ENCODE peak calls at places on chromosomes 16 and 17, in four cellular contexts. One of them, this sample, is unnamed.
A peak's percentile ranks its signal among the peaks of the same experiment; 100 is the strongest.

GRCh38 chr17:42019509-42020404 is at the start of gene NKIRAS2:
- DNase-seq in K562: peak; percentile 92
- DNase-seq in GM12878: peak; percentile 50
- DNase-seq in GM12891: peak; percentile 91
- DNase-seq in this sample: peak; percentile 97

GRCh38 chr16:7239547-7239946 is 93.1 kb upstream of the RBFOX1 start:
- DNase-seq in K562: no peak
- DNase-seq in GM12891: no peak
- DNase-seq in GM12878: no peak
- DNase-seq in this sample: no peak

GRCh38 chr17:45313927-45314760 is 2.7 kb downstream of the MAP3K14 start:
- DNase-seq in GM12891: no peak
- DNase-seq in K562: no peak
- DNase-seq in GM12878: no peak
- DNase-seq in this sample: no peak

GRCh38 chr16:46648656-46649055 is 27.5 kb upstream of the SHCBP1 start:
- DNase-seq in GM12891: no peak
- DNase-seq in GM12878: no peak
- DNase-seq in K562: no peak
- DNase-seq in this sample: no peak

GRCh38 chr17:58503876-58504275 is 10.6 kb downstream of the MTMR4 start:
- DNase-seq in GM12878: no peak
- DNase-seq in GM12891: no peak
- DNase-seq in K562: no peak
- DNase-seq in this sample: no peak

GRCh38 chr16:55465077-55465896 is 13.7 kb upstream of the MMP2 start:
- DNase-seq in GM12878: peak; percentile 13
- DNase-seq in GM12891: peak; percentile 65
- DNase-seq in K562: peak; percentile 81
- DNase-seq in this sample: peak; percentile 85

GRCh38 chr16:82011199-82011641 is at the start of gene SDR42E1:
- DNase-seq in GM12891: peak; percentile 74
- DNase-seq in K562: no peak
- DNase-seq in GM12878: peak; percentile 13
- DNase-seq in this sample: no peak

GRCh38 chr17:27446569-27447301 is 9.5 kb upstream of the KSR1 start:
- DNase-seq in GM12878: no peak
- DNase-seq in GM12891: no peak
- DNase-seq in K562: peak; percentile 78
- DNase-seq in this sample: no peak

GRCh38 chr17:62824290-62825135 is 16.4 kb upstream of the MARCHF10 start:
- DNase-seq in GM12878: no peak
- DNase-seq in GM12891: no peak
- DNase-seq in K562: no peak
- DNase-seq in this sample: no peak

GRCh38 chr16:86122681-86123342 is 223.8 kb downstream of the IRF8 start:
- DNase-seq in GM12891: no peak
- DNase-seq in K562: no peak
- DNase-seq in GM12878: no peak
- DNase-seq in this sample: no peak

GRCh38 chr17:57744195-57745170 is 616 bp downstream of the CCDC182 start:
- DNase-seq in GM12891: no peak
- DNase-seq in GM12878: no peak
- DNase-seq in K562: no peak
- DNase-seq in this sample: peak; percentile 29

GRCh38 chr17:47891545-47892088 is 4.4 kb upstream of the SP2 start:
- DNase-seq in GM12878: no peak
- DNase-seq in GM12891: no peak
- DNase-seq in K562: no peak
- DNase-seq in this sample: no peak

GRCh38 chr16:8251298-8251697 is 339.0 kb downstream of the TMEM114 start:
- DNase-seq in GM12878: no peak
- DNase-seq in K562: no peak
- DNase-seq in GM12891: no peak
- DNase-seq in this sample: no peak

GRCh38 chr17:80030730-80031410 is 4.8 kb downstream of the TBC1D16 start:
- DNase-seq in GM12891: no peak
- DNase-seq in K562: no peak
- DNase-seq in GM12878: no peak
- DNase-seq in this sample: no peak

GRCh38 chr17:57868775-57869598 is 19.1 kb upstream of the MRPS23 start:
- DNase-seq in GM12891: no peak
- DNase-seq in GM12878: no peak
- DNase-seq in K562: no peak
- DNase-seq in this sample: no peak

GRCh38 chr17:19260958-19261357 is 23.8 kb downstream of the EPN2 start:
- DNase-seq in K562: no peak
- DNase-seq in GM12878: no peak
- DNase-seq in GM12891: no peak
- DNase-seq in this sample: no peak

GRCh38 chr16:50841081-50841886 is 99.4 kb downstream of the CYLD start:
- DNase-seq in GM12878: no peak
- DNase-seq in K562: peak; percentile 90
- DNase-seq in GM12891: no peak
- DNase-seq in this sample: peak; percentile 29

GRCh38 chr17:33977729-33978514 is 277.2 kb upstream of the CCL2 start:
- DNase-seq in K562: no peak
- DNase-seq in GM12891: no peak
- DNase-seq in GM12878: no peak
- DNase-seq in this sample: no peak

GRCh38 chr17:3575506-3575905 is 17.9 kb upstream of the TRPV3 start:
- DNase-seq in GM12891: no peak
- DNase-seq in K562: no peak
- DNase-seq in GM12878: no peak
- DNase-seq in this sample: no peak

GRCh38 chr17:49252148-49252682 is 21.6 kb upstream of the PHOSPHO1 start:
- DNase-seq in K562: peak; percentile 55
- DNase-seq in GM12891: no peak
- DNase-seq in GM12878: no peak
- DNase-seq in this sample: peak; percentile 94

GRCh38 chr16:82990155-82990554 is 363.4 kb downstream of the CDH13 start:
- DNase-seq in GM12891: no peak
- DNase-seq in GM12878: no peak
- DNase-seq in K562: no peak
- DNase-seq in this sample: no peak

GRCh38 chr16:55703003-55704001 is 47.5 kb downstream of the SLC6A2 start:
- DNase-seq in K562: peak; percentile 35
- DNase-seq in GM12891: no peak
- DNase-seq in GM12878: no peak
- DNase-seq in this sample: no peak

GRCh38 chr17:32971171-32971570 is 20.5 kb upstream of the SPACA3 start:
- DNase-seq in K562: peak; percentile 73
- DNase-seq in GM12878: peak; percentile 56
- DNase-seq in GM12891: no peak
- DNase-seq in this sample: no peak

GRCh38 chr17:21252875-21253645 is at the start of gene NATD1:
- DNase-seq in GM12891: peak; percentile 86
- DNase-seq in GM12878: no peak
- DNase-seq in K562: peak; percentile 84
- DNase-seq in this sample: peak; percentile 58

GRCh38 chr17:29086628-29087332 is 43.8 kb downstream of the PIPOX start:
- DNase-seq in GM12878: no peak
- DNase-seq in GM12891: no peak
- DNase-seq in K562: no peak
- DNase-seq in this sample: no peak

GRCh38 chr16:89019511-89019910 is 42.5 kb upstream of the CBFA2T3 start:
- DNase-seq in K562: no peak
- DNase-seq in GM12878: no peak
- DNase-seq in GM12891: no peak
- DNase-seq in this sample: no peak

GRCh38 chr17:73007447-73007846 is 85.0 kb downstream of the SLC39A11 start:
- DNase-seq in K562: no peak
- DNase-seq in GM12878: no peak
- DNase-seq in GM12891: no peak
- DNase-seq in this sample: peak; percentile 23

GRCh38 chr17:73595068-73595865 is 49.0 kb downstream of the SDK2 start:
- DNase-seq in GM12878: no peak
- DNase-seq in K562: peak; percentile 26
- DNase-seq in GM12891: peak; percentile 56
- DNase-seq in this sample: no peak

GRCh38 chr17:5705081-5705875 is 121.0 kb upstream of the NLRP1 start:
- DNase-seq in GM12878: no peak
- DNase-seq in GM12891: no peak
- DNase-seq in K562: peak; percentile 31
- DNase-seq in this sample: no peak

GRCh38 chr17:41583137-41584127 is 3.3 kb downstream of the KRT14 start:
- DNase-seq in K562: no peak
- DNase-seq in GM12878: no peak
- DNase-seq in GM12891: no peak
- DNase-seq in this sample: no peak

GRCh38 chr17:4144411-4144747 is 1.4 kb downstream of the CYB5D2 start:
- DNase-seq in GM12891: no peak
- DNase-seq in K562: no peak
- DNase-seq in GM12878: no peak
- DNase-seq in this sample: no peak

GRCh38 chr16:1031666-1032065 is 40.9 kb upstream of the SSTR5 start:
- DNase-seq in K562: no peak
- DNase-seq in GM12878: no peak
- DNase-seq in GM12891: no peak
- DNase-seq in this sample: no peak

GRCh38 chr16:26667271-26667703 is 399.4 kb upstream of the C16orf82 start:
- DNase-seq in GM12891: no peak
- DNase-seq in K562: no peak
- DNase-seq in GM12878: no peak
- DNase-seq in this sample: no peak

GRCh38 chr16:26668026-26668425 is 398.7 kb upstream of the C16orf82 start:
- DNase-seq in GM12891: no peak
- DNase-seq in K562: no peak
- DNase-seq in GM12878: no peak
- DNase-seq in this sample: no peak

GRCh38 chr16:26664086-26664485 is 402.6 kb upstream of the C16orf82 start:
- DNase-seq in GM12891: no peak
- DNase-seq in K562: no peak
- DNase-seq in GM12878: no peak
- DNase-seq in this sample: no peak

GRCh38 chr16:26666486-26666885 is 400.2 kb upstream of the C16orf82 start:
- DNase-seq in K562: no peak
- DNase-seq in GM12878: no peak
- DNase-seq in GM12891: no peak
- DNase-seq in this sample: no peak

GRCh38 chr16:26665166-26665939 is 401.4 kb upstream of the C16orf82 start:
- DNase-seq in GM12878: no peak
- DNase-seq in K562: no peak
- DNase-seq in GM12891: no peak
- DNase-seq in this sample: no peak
- TF ChIP-seq SPI1 in GM12878: no peak
- TF ChIP-seq SPI1 in K562: no peak
- TF ChIP-seq SPI1 in GM12891: no peak
- TF ChIP-seq SPI1 in this sample: no peak

DNA sequence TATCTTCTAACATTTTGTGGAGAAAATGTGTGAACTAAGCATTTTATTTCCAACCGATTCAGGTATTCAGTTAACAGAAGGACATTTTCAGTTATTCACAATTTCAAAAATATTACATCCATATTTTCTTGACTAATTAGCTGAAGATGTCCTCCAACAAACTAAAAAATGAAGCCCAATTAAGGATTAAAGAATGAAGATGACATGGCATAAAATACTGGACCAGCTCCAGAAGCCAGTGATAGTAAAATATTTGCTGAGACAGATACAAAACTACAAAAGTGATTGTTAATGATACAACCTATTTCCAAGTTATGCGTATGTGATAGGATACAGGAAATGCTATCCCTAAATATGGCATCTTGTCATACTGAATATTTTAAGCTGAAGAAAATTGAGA is 48.6 kb downstream of the PMP22 start:
- DNase-seq in GM12878: no peak
- DNase-seq in K562: no peak
- DNase-seq in GM12891: no peak
- DNase-seq in this sample: no peak
- TF ChIP-seq SPI1 in GM12878: no peak
- TF ChIP-seq SPI1 in K562: no peak
- TF ChIP-seq SPI1 in GM12891: no peak
- TF ChIP-seq SPI1 in this sample: no peak

GRCh38 chr16:11139624-11140375 is 116.2 kb downstream of the SOCS1 start:
- DNase-seq in K562: no peak
- DNase-seq in GM12891: no peak
- DNase-seq in GM12878: no peak
- DNase-seq in this sample: no peak
- TF ChIP-seq SPI1 in K562: no peak
- TF ChIP-seq SPI1 in GM12891: no peak
- TF ChIP-seq SPI1 in GM12878: no peak
- TF ChIP-seq SPI1 in this sample: no peak

DNA sequence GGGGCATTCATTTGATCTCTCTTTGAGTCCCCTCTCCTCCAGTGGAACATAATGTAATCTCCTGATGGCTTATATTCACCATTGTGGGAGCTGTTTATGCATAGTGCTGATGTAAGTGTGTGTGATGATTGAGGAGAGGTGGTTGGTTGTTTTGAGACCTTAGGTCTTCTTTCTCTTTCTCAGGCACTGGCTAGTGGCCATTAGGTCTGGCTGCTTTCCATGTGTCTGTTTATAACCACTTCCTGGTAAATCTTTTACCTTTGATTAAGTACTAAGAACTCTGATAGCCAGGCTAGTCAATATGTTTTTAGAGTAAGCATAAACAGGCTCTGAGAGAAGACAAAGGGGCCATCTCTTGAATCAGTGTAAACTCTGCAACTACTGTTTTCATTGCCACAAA is 27.9 kb downstream of the VAT1L start:
- DNase-seq in GM12878: no peak
- DNase-seq in K562: no peak
- DNase-seq in GM12891: no peak
- DNase-seq in this sample: no peak
- TF ChIP-seq SPI1 in GM12878: no peak
- TF ChIP-seq SPI1 in K562: no peak
- TF ChIP-seq SPI1 in GM12891: no peak
- TF ChIP-seq SPI1 in this sample: no peak

DNA sequence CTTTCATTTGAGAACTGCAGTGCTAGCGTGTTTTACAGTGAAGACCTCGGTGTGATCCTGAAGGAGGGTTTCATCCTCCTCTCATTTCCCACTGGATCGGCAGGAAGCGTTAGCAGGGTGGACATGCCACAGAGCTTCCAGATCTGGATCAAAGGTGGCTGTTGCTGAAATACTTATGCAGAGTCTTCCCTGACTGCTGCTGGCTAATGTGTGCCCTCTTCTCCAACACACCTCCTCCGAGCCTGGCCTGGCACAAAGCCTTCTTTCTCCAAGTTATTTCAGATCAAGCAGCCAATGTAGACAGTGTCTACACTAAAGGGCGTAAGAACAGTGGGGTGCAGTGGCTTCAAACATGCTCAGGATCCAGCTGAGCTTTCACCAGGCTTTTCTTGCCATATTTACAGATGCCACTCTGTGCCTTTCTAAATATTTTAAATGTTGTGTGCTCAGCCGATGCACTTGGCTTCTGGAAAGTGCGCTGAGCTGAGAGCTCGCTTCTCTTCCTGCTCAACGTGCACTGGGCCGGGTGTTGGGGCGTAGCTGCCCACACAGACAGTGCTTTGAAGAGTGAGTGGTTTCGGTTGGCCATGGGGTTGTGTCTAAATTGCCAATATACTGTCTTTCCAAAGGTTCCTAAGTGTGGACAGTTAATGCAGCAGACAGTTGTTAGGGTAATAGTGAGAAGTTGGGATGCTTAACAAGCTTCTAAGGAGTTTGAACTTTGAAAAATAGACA is 2.1 kb downstream of the ZNF750 start:
- DNase-seq in GM12891: no peak
- DNase-seq in GM12878: no peak
- DNase-seq in K562: no peak
- DNase-seq in this sample: no peak
- TF ChIP-seq SPI1 in GM12891: no peak
- TF ChIP-seq SPI1 in GM12878: no peak
- TF ChIP-seq SPI1 in K562: no peak
- TF ChIP-seq SPI1 in this sample: no peak

GRCh38 chr17:40318835-40319332 is 9.9 kb downstream of the RARA start:
- DNase-seq in K562: peak; percentile 57
- DNase-seq in GM12891: no peak
- DNase-seq in GM12878: no peak
- DNase-seq in this sample: no peak
- TF ChIP-seq SPI1 in K562: no peak
- TF ChIP-seq SPI1 in GM12891: no peak
- TF ChIP-seq SPI1 in GM12878: no peak
- TF ChIP-seq SPI1 in this sample: no peak